ENCODE peak calls at places on chromosomes 4 and X, in four cellular contexts. I is aorta, A is iPS-NIHi11, K is NAMALWA. F is an unnamed sample.

GRCh38 chrX:48890296-48890925 is 7.2 kb downstream of the TIMM17B start:
- DNase-seq in I (no peak), A (no peak), K (no peak), F (no peak)

GRCh38 chrX:95346854-95347253 is 1337.8 kb upstream of the DIAPH2 start:
- DNase-seq in I (no peak), A (no peak), K (peak), F (peak)

GRCh38 chrX:151789179-151789800 is 54.7 kb downstream of the CNGA2 start:
- DNase-seq in I (peak), A (no peak), K (no peak), F (no peak)

GRCh38 chr4:146520894-146521542 is 722 bp downstream of the SLC10A7 start:
- DNase-seq in I (no peak), A (peak), K (peak), F (peak)

GRCh38 chr4:44235897-44236296 is 212.7 kb downstream of the KCTD8 start:
- DNase-seq in I (no peak), A (peak), K (no peak), F (no peak)

GRCh38 chr4:183532823-183533222 is 28.0 kb downstream of the ING2 start:
- DNase-seq in I (no peak), A (no peak), K (no peak), F (no peak)

GRCh38 chr4:181761130-181761529 is 482.1 kb upstream of the TENM3 start:
- DNase-seq in I (no peak), A (no peak), K (no peak), F (no peak)

GRCh38 chr4:16693040-16693506 is 205.4 kb downstream of the LDB2 start:
- DNase-seq in I (peak), A (no peak), K (no peak), F (no peak)

GRCh38 chrX:10769696-10770619 is 149.6 kb upstream of the MID1 start:
- DNase-seq in I (no peak), A (peak), K (no peak), F (peak)

GRCh38 chrX:120549483-120550452 is 11.0 kb downstream of the CUL4B start:
- DNase-seq in I (no peak), A (no peak), K (no peak), F (no peak)

GRCh38 chrX:121307441-121307840 is 260.0 kb downstream of the GLUD2 start:
- DNase-seq in I (no peak), A (no peak), K (no peak), F (no peak)

GRCh38 chr4:108072300-108072699 is 82.6 kb downstream of the HADH start:
- DNase-seq in I (no peak), A (no peak), K (no peak), F (peak)

GRCh38 chr4:181528570-181529184 is 714.5 kb upstream of the TENM3 start:
- DNase-seq in I (peak), A (peak), K (peak), F (peak)

GRCh38 chr4:83108101-83108861 is 6.2 kb downstream of the PLAC8 start:
- DNase-seq in I (no peak), A (no peak), K (no peak), F (no peak)

GRCh38 chrX:140505421-140506337 is 810 bp upstream of the SOX3 start:
- DNase-seq in I (no peak), A (no peak), K (no peak), F (no peak)

GRCh38 chr4:31923634-31924033 is 1203.5 kb downstream of the PCDH7 start:
- DNase-seq in I (no peak), A (no peak), K (no peak), F (no peak)

GRCh38 chrX:130555341-130555740 is 153.6 kb downstream of the RBMX2 start:
- DNase-seq in I (no peak), A (no peak), K (no peak), F (no peak)

GRCh38 chr4:31051151-31051550 is 331.0 kb downstream of the PCDH7 start:
- DNase-seq in I (no peak), A (no peak), K (no peak), F (no peak)

GRCh38 chr4:183600189-183600685 is 58.7 kb downstream of the RWDD4 start:
- DNase-seq in I (no peak), A (peak), K (peak), F (peak)

GRCh38 chr4:169335331-169335730 is 64.6 kb upstream of the SH3RF1 start:
- DNase-seq in I (no peak), A (no peak), K (no peak), F (no peak)

F was measured in Jurkat, Clone E6-1.